ENCODE peak calls at places on chromosomes 12 and 14, in seven cellular contexts. One of them, this sample, is unnamed.

GRCh38 chr12:105107176-105107496 is 395 bp upstream of the WASHC4 start:
- DNase-seq in K562: no peak
- DNase-seq in CD8-positive, alpha-beta memory T cell: no peak
- DNase-seq in epithelial cell of esophagus: no peak
- DNase-seq in NCI-H460: peak; percentile 44
- DNase-seq in thoracic aorta: no peak
- DNase-seq in T-helper 9 cell: no peak
- DNase-seq in this sample: no peak

GRCh38 chr12:69897744-69898143 is 72.7 kb downstream of the MYRFL start:
- DNase-seq in K562: no peak
- DNase-seq in CD8-positive, alpha-beta memory T cell: no peak
- DNase-seq in epithelial cell of esophagus: peak; percentile 82
- DNase-seq in NCI-H460: no peak
- DNase-seq in thoracic aorta: no peak
- DNase-seq in T-helper 9 cell: no peak
- DNase-seq in this sample: no peak

GRCh38 chr14:79967001-79967400 is 244.3 kb downstream of the DIO2 start:
- DNase-seq in K562: no peak
- DNase-seq in CD8-positive, alpha-beta memory T cell: no peak
- DNase-seq in epithelial cell of esophagus: no peak
- DNase-seq in NCI-H460: no peak
- DNase-seq in thoracic aorta: no peak
- DNase-seq in T-helper 9 cell: no peak
- DNase-seq in this sample: no peak

GRCh38 chr12:29334911-29335310 is 46.1 kb downstream of the ERGIC2 start:
- DNase-seq in K562: no peak
- DNase-seq in CD8-positive, alpha-beta memory T cell: no peak
- DNase-seq in epithelial cell of esophagus: peak; percentile 11
- DNase-seq in NCI-H460: no peak
- DNase-seq in thoracic aorta: no peak
- DNase-seq in T-helper 9 cell: no peak
- DNase-seq in this sample: no peak

GRCh38 chr14:99363051-99363450 is 91.1 kb upstream of the BCL11B start:
- DNase-seq in K562: no peak
- DNase-seq in CD8-positive, alpha-beta memory T cell: no peak
- DNase-seq in epithelial cell of esophagus: no peak
- DNase-seq in NCI-H460: no peak
- DNase-seq in thoracic aorta: no peak
- DNase-seq in T-helper 9 cell: no peak
- DNase-seq in this sample: no peak

GRCh38 chr12:104049278-104050257 is at the start of gene GLT8D2:
- DNase-seq in K562: no peak
- DNase-seq in CD8-positive, alpha-beta memory T cell: no peak
- DNase-seq in epithelial cell of esophagus: peak; percentile 52
- DNase-seq in NCI-H460: no peak
- DNase-seq in thoracic aorta: no peak
- DNase-seq in T-helper 9 cell: no peak
- DNase-seq in this sample: peak; percentile 72

GRCh38 chr14:35855886-35856481 is 29.8 kb downstream of the BRMS1L start:
- DNase-seq in K562: no peak
- DNase-seq in CD8-positive, alpha-beta memory T cell: no peak
- DNase-seq in epithelial cell of esophagus: no peak
- DNase-seq in NCI-H460: no peak
- DNase-seq in thoracic aorta: no peak
- DNase-seq in T-helper 9 cell: no peak
- DNase-seq in this sample: no peak

GRCh38 chr12:93300611-93301021 is 77.1 kb upstream of the NUDT4 start:
- DNase-seq in K562: no peak
- DNase-seq in CD8-positive, alpha-beta memory T cell: no peak
- DNase-seq in epithelial cell of esophagus: no peak
- DNase-seq in NCI-H460: no peak
- DNase-seq in thoracic aorta: no peak
- DNase-seq in T-helper 9 cell: no peak
- DNase-seq in this sample: no peak

GRCh38 chr14:30195946-30196345 is 268.3 kb upstream of the PRKD1 start:
- DNase-seq in K562: no peak
- DNase-seq in CD8-positive, alpha-beta memory T cell: no peak
- DNase-seq in epithelial cell of esophagus: no peak
- DNase-seq in NCI-H460: no peak
- DNase-seq in thoracic aorta: no peak
- DNase-seq in T-helper 9 cell: no peak
- DNase-seq in this sample: no peak

GRCh38 chr12:130186631-130187269 is 24.5 kb downstream of the FZD10 start:
- DNase-seq in K562: no peak
- DNase-seq in CD8-positive, alpha-beta memory T cell: no peak
- DNase-seq in epithelial cell of esophagus: peak; percentile 71
- DNase-seq in NCI-H460: no peak
- DNase-seq in thoracic aorta: no peak
- DNase-seq in T-helper 9 cell: no peak
- DNase-seq in this sample: no peak

GRCh38 chr14:100030441-100031153 is 34.6 kb upstream of the EVL start:
- DNase-seq in K562: no peak
- DNase-seq in CD8-positive, alpha-beta memory T cell: no peak
- DNase-seq in epithelial cell of esophagus: peak; percentile 88
- DNase-seq in NCI-H460: no peak
- DNase-seq in thoracic aorta: no peak
- DNase-seq in T-helper 9 cell: no peak
- DNase-seq in this sample: no peak

GRCh38 chr12:78120866-78121590 is 290.3 kb downstream of the NAV3 start:
- DNase-seq in K562: no peak
- DNase-seq in CD8-positive, alpha-beta memory T cell: no peak
- DNase-seq in epithelial cell of esophagus: peak; percentile 69
- DNase-seq in NCI-H460: peak; percentile 33
- DNase-seq in thoracic aorta: no peak
- DNase-seq in T-helper 9 cell: no peak
- DNase-seq in this sample: no peak

GRCh38 chr12:32482226-32482625 is 82.9 kb downstream of the FGD4 start:
- DNase-seq in K562: no peak
- DNase-seq in CD8-positive, alpha-beta memory T cell: no peak
- DNase-seq in epithelial cell of esophagus: no peak
- DNase-seq in NCI-H460: no peak
- DNase-seq in thoracic aorta: no peak
- DNase-seq in T-helper 9 cell: no peak
- DNase-seq in this sample: no peak

GRCh38 chr12:26878661-26879119 is 45.7 kb upstream of the ITPR2 start:
- DNase-seq in K562: no peak
- DNase-seq in CD8-positive, alpha-beta memory T cell: no peak
- DNase-seq in epithelial cell of esophagus: no peak
- DNase-seq in NCI-H460: no peak
- DNase-seq in thoracic aorta: no peak
- DNase-seq in T-helper 9 cell: no peak
- DNase-seq in this sample: no peak

GRCh38 chr14:66944872-66945271 is 244.4 kb upstream of the GARIN2 start:
- DNase-seq in K562: peak; percentile 31
- DNase-seq in CD8-positive, alpha-beta memory T cell: no peak
- DNase-seq in epithelial cell of esophagus: peak; percentile 35
- DNase-seq in NCI-H460: no peak
- DNase-seq in thoracic aorta: no peak
- DNase-seq in T-helper 9 cell: no peak
- DNase-seq in this sample: no peak

GRCh38 chr14:33280646-33281045 is 342.0 kb downstream of the NPAS3 start:
- DNase-seq in K562: no peak
- DNase-seq in CD8-positive, alpha-beta memory T cell: no peak
- DNase-seq in epithelial cell of esophagus: peak; percentile 53
- DNase-seq in NCI-H460: no peak
- DNase-seq in thoracic aorta: no peak
- DNase-seq in T-helper 9 cell: no peak
- DNase-seq in this sample: no peak